ENCODE peak calls at places on chromosomes 11 and 22, in five cellular contexts. One of them, this sample, is unnamed.

GRCh38 chr22:48343461-48343860 is 1484.2 kb downstream of the BRD1 start:
- DNase-seq in ascending aorta: no peak
- DNase-seq in astrocyte: no peak
- DNase-seq in cardiac muscle cell: no peak
- DNase-seq in left lung: no peak
- DNase-seq in this sample: no peak

GRCh38 chr11:34044664-34045485 is 6.7 kb upstream of the CAPRIN1 start:
- DNase-seq in left lung: peak; percentile 59
- DNase-seq in cardiac muscle cell: peak; percentile 85
- DNase-seq in astrocyte: peak; percentile 89
- DNase-seq in ascending aorta: peak; percentile 69
- DNase-seq in this sample: peak; percentile 83

GRCh38 chr11:72598901-72599300 is 75.3 kb downstream of the PDE2A start:
- DNase-seq in cardiac muscle cell: peak; percentile 63
- DNase-seq in ascending aorta: no peak
- DNase-seq in left lung: no peak
- DNase-seq in astrocyte: no peak
- DNase-seq in this sample: peak; percentile 65

GRCh38 chr11:35751664-35752061 is 89.1 kb downstream of the TRIM44 start:
- DNase-seq in left lung: no peak
- DNase-seq in astrocyte: no peak
- DNase-seq in cardiac muscle cell: no peak
- DNase-seq in ascending aorta: no peak
- DNase-seq in this sample: no peak

GRCh38 chr22:49212002-49212401 is 615.7 kb downstream of the BRD1 start:
- DNase-seq in left lung: no peak
- DNase-seq in cardiac muscle cell: no peak
- DNase-seq in astrocyte: no peak
- DNase-seq in ascending aorta: peak; percentile 22
- DNase-seq in this sample: no peak

GRCh38 chr11:96204721-96205459 is 138.1 kb downstream of the MAML2 start:
- DNase-seq in left lung: no peak
- DNase-seq in cardiac muscle cell: no peak
- DNase-seq in astrocyte: no peak
- DNase-seq in ascending aorta: no peak
- DNase-seq in this sample: no peak

GRCh38 chr11:33310720-33311500 is 53.7 kb downstream of the HIPK3 start:
- DNase-seq in astrocyte: peak; percentile 66
- DNase-seq in left lung: no peak
- DNase-seq in ascending aorta: no peak
- DNase-seq in cardiac muscle cell: peak; percentile 24
- DNase-seq in this sample: no peak

GRCh38 chr11:83044958-83045712 is 26.6 kb downstream of the RAB30 start:
- DNase-seq in cardiac muscle cell: peak; percentile 60
- DNase-seq in left lung: no peak
- DNase-seq in astrocyte: peak; percentile 86
- DNase-seq in ascending aorta: no peak
- DNase-seq in this sample: peak; percentile 47

GRCh38 chr11:30960387-30960992 is 374.3 kb upstream of the MPPED2 start:
- DNase-seq in astrocyte: peak; percentile 24
- DNase-seq in cardiac muscle cell: peak; percentile 66
- DNase-seq in left lung: no peak
- DNase-seq in ascending aorta: no peak
- DNase-seq in this sample: peak; percentile 72

GRCh38 chr11:72591785-72592490 is 82.3 kb downstream of the PDE2A start:
- DNase-seq in cardiac muscle cell: no peak
- DNase-seq in left lung: no peak
- DNase-seq in astrocyte: no peak
- DNase-seq in ascending aorta: no peak
- DNase-seq in this sample: no peak

GRCh38 chr11:118170231-118170630 is 6.2 kb downstream of the SCN2B start:
- DNase-seq in left lung: no peak
- DNase-seq in ascending aorta: no peak
- DNase-seq in astrocyte: no peak
- DNase-seq in cardiac muscle cell: no peak
- DNase-seq in this sample: no peak

GRCh38 chr11:108117746-108118371 is 3.5 kb upstream of the ACAT1 start:
- DNase-seq in cardiac muscle cell: peak; percentile 78
- DNase-seq in left lung: no peak
- DNase-seq in ascending aorta: no peak
- DNase-seq in astrocyte: peak; percentile 41
- DNase-seq in this sample: peak; percentile 82

GRCh38 chr22:47816121-47816915 is 1053.9 kb downstream of the TBC1D22A start:
- DNase-seq in astrocyte: no peak
- DNase-seq in cardiac muscle cell: no peak
- DNase-seq in left lung: no peak
- DNase-seq in ascending aorta: no peak
- DNase-seq in this sample: no peak

GRCh38 chr22:24027991-24028390 is 16.9 kb downstream of the CABIN1 start:
- DNase-seq in ascending aorta: no peak
- DNase-seq in left lung: no peak
- DNase-seq in cardiac muscle cell: no peak
- DNase-seq in astrocyte: no peak
- DNase-seq in this sample: no peak

GRCh38 chr11:124876818-124877630 is 11.8 kb downstream of the ROBO3 start:
- DNase-seq in astrocyte: no peak
- DNase-seq in cardiac muscle cell: no peak
- DNase-seq in left lung: no peak
- DNase-seq in ascending aorta: no peak
- DNase-seq in this sample: no peak

GRCh38 chr22:36659762-36660509 is 43.6 kb downstream of the CACNG2 start:
- DNase-seq in astrocyte: peak; percentile 83
- DNase-seq in ascending aorta: peak; percentile 91
- DNase-seq in cardiac muscle cell: peak; percentile 92
- DNase-seq in left lung: peak; percentile 96
- DNase-seq in this sample: peak; percentile 91

GRCh38 chr11:100681064-100681502 is 6.0 kb upstream of the ARHGAP42 start:
- DNase-seq in astrocyte: peak; percentile 61
- DNase-seq in cardiac muscle cell: peak; percentile 22
- DNase-seq in ascending aorta: peak; percentile 67
- DNase-seq in left lung: peak; percentile 66
- DNase-seq in this sample: peak; percentile 21

GRCh38 chr11:71476031-71476430 is 23.0 kb downstream of the NADSYN1 start:
- DNase-seq in astrocyte: no peak
- DNase-seq in cardiac muscle cell: no peak
- DNase-seq in left lung: no peak
- DNase-seq in ascending aorta: no peak
- DNase-seq in this sample: no peak

GRCh38 chr22:42760806-42761565 is 40.3 kb upstream of the A4GALT start:
- DNase-seq in left lung: no peak
- DNase-seq in ascending aorta: no peak
- DNase-seq in cardiac muscle cell: no peak
- DNase-seq in astrocyte: no peak
- DNase-seq in this sample: no peak

GRCh38 chr11:41872458-41872857 is 413.0 kb upstream of the LRRC4C start:
- DNase-seq in cardiac muscle cell: no peak
- DNase-seq in ascending aorta: no peak
- DNase-seq in left lung: no peak
- DNase-seq in astrocyte: no peak
- DNase-seq in this sample: no peak

GRCh38 chr22:27105142-27106025 is 448.0 kb downstream of the MIAT start:
- DNase-seq in cardiac muscle cell: peak; percentile 95
- DNase-seq in left lung: peak; percentile 58
- DNase-seq in astrocyte: peak; percentile 97
- DNase-seq in ascending aorta: peak; percentile 96
- DNase-seq in this sample: peak; percentile 94

DNA sequence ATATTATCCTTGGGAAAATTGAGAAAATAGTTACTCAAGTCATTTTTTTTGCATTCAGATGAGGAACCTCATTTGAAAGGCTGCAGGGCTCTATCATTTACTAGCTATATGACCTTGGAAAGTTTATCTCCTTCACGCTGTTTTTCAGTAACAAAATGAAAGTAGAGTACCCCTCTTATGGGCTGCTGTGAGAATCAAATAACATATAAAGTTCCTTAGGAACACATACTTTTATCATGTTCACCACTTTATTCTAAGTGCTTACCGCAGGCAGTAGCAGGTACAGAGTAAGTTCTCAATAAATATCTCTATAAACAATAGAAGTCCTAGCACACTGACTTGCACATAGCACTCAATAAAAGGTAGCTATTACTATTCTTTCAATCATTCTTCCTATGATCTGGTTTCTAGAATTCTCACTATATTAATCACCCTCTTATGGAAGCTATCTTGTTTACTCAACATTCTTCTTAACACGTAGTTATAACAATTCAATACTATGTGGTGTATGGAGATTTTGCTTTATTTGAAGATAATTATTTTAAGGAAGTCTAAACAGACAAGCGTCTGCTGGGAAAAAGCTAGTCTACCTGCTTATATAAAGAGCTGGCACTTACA is 1.9 kb downstream of the C11orf71 start:
- DNase-seq in cardiac muscle cell: no peak
- DNase-seq in astrocyte: no peak
- DNase-seq in left lung: no peak
- DNase-seq in ascending aorta: no peak
- DNase-seq in this sample: no peak
- H3K4me3 ChIP-seq in cardiac muscle cell: peak overlapping the region; percentile 84
- H3K4me3 ChIP-seq in astrocyte: peak overlapping the region; percentile 99
- H3K4me3 ChIP-seq in left lung: no peak overlapping the region
- H3K4me3 ChIP-seq in ascending aorta: no peak overlapping the region
- H3K4me3 ChIP-seq in this sample: no peak overlapping the region

GRCh38 chr22:39409630-39410029 is 10.1 kb downstream of the TAB1 start:
- DNase-seq in left lung: no peak
- DNase-seq in cardiac muscle cell: no peak
- DNase-seq in ascending aorta: no peak
- DNase-seq in astrocyte: no peak
- DNase-seq in this sample: no peak

GRCh38 chr22:39401301-39401631 is 1.7 kb downstream of the TAB1 start:
- DNase-seq in cardiac muscle cell: no peak
- DNase-seq in astrocyte: no peak
- DNase-seq in left lung: no peak
- DNase-seq in ascending aorta: no peak
- DNase-seq in this sample: no peak

GRCh38 chr22:39408173-39408572 is 8.6 kb downstream of the TAB1 start:
- DNase-seq in astrocyte: no peak
- DNase-seq in left lung: no peak
- DNase-seq in cardiac muscle cell: no peak
- DNase-seq in ascending aorta: no peak
- DNase-seq in this sample: no peak

GRCh38 chr22:39408807-39409206 is 9.2 kb downstream of the TAB1 start:
- DNase-seq in cardiac muscle cell: no peak
- DNase-seq in left lung: no peak
- DNase-seq in astrocyte: no peak
- DNase-seq in ascending aorta: no peak
- DNase-seq in this sample: no peak

GRCh38 chr22:39405346-39406085 is 5.9 kb downstream of the TAB1 start:
- DNase-seq in ascending aorta: no peak
- DNase-seq in astrocyte: peak; percentile 81
- DNase-seq in left lung: no peak
- DNase-seq in cardiac muscle cell: peak; percentile 78
- DNase-seq in this sample: peak; percentile 80
- TF ChIP-seq CTCF in ascending aorta: peak; percentile 23
- TF ChIP-seq CTCF in astrocyte: peak; percentile 21
- TF ChIP-seq CTCF in left lung: no peak
- TF ChIP-seq CTCF in cardiac muscle cell: peak; percentile 34
- TF ChIP-seq CTCF in this sample: peak; percentile 37

GRCh38 chr11:27722117-27722844 is 22.0 kb upstream of the BDNF start:
- DNase-seq in cardiac muscle cell: peak; percentile 53
- DNase-seq in astrocyte: peak; percentile 55
- DNase-seq in ascending aorta: no peak
- DNase-seq in left lung: no peak
- DNase-seq in this sample: peak; percentile 44
- H3K4me3 ChIP-seq in cardiac muscle cell: peak overlapping the region; percentile 39
- H3K4me3 ChIP-seq in astrocyte: peak overlapping the region; percentile 67
- H3K4me3 ChIP-seq in ascending aorta: peak overlapping the region; percentile 49
- H3K4me3 ChIP-seq in left lung: no peak overlapping the region
- H3K4me3 ChIP-seq in this sample: peak overlapping the region; percentile 55

DNA sequence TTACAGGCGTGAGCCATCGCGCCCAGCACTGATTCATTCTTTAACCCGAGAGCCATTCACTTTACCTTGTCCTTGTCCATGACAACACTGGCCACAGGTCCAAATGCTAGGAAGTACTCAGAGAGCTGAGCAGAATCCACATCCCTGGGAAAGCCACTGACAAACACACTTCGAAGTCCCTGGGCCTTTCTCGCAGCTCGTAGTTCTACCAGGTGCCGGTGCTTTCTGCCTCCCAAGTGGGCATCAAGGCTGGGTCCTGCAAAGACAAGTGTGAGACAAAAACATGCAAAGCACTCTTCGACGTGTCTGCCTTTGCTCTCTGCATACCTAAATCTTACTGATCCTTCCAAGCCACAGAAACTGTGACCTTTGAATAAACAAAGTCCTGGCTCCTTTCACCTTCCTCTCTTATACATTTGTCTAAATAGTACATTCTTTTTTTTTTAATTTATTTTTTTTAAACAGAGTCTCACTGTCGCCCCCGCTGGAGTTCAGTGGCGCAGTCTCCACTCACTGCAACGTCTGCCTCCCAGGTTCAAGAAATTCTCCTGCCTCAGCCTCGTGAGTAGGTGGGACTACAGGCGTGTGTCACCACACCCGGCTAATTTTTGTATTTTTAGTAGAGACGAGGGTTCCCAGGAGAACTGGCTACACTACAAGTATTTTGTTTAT is 2.2 kb downstream of the TUT1 start:
- DNase-seq in astrocyte: no peak
- DNase-seq in ascending aorta: no peak
- DNase-seq in left lung: no peak
- DNase-seq in cardiac muscle cell: no peak
- DNase-seq in this sample: no peak
- TF ChIP-seq CTCF in astrocyte: peak; percentile 17
- TF ChIP-seq CTCF in ascending aorta: no peak
- TF ChIP-seq CTCF in left lung: no peak
- TF ChIP-seq CTCF in cardiac muscle cell: peak; percentile 38
- TF ChIP-seq CTCF in this sample: peak; percentile 37

DNA sequence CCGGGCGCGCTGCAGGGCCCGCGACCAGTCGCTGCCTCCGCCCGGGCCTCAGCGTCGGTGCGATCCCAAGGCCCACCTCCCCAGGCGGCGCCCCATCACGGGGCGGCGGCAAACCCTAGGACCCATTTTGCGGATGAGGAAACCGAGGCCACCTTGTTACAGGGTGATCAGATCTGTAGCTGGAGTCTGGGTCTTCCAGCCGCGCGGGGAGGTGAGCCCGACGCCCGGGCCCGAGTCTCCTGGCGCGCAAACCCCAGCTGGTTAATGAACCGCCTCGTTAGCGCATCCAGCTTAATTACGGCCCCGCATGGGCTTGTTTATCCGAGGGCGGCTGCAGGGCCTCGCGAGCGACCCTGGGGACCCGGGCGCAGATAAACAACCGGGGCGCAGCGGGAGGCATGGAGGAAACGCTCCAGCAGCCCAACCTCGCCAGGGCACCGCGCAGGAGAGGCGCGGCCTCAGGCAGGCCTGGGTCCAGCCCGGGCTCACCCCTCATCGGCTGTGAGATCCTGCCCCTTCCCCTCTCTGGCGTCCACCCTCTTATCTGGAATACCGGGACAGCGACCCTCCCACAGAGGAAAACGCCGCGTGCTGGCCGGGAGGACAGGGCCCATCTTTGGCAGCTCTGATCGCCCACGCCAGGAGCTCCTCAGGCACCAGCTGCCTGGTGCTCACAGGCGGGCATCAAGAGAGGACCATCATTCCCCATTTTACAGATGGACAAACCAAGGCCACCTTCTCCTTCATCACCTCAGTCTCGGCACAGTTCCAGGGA is 14.7 kb downstream of the OTUB1 start:
- DNase-seq in left lung: no peak
- DNase-seq in cardiac muscle cell: no peak
- DNase-seq in astrocyte: no peak
- DNase-seq in ascending aorta: no peak
- DNase-seq in this sample: no peak
- H3K4me3 ChIP-seq in left lung: peak overlapping the region; percentile 29
- H3K4me3 ChIP-seq in cardiac muscle cell: no peak overlapping the region
- H3K4me3 ChIP-seq in astrocyte: peak overlapping the region; percentile 33
- H3K4me3 ChIP-seq in ascending aorta: peak overlapping the region; percentile 47
- H3K4me3 ChIP-seq in this sample: no peak overlapping the region

This sample was measured in cardiac fibroblast.